ENCODE peak calls at places on chromosomes 11 and 22, in eight cellular contexts. One of them, this sample, is unnamed. For H3K4me1, the result is how much of the 10 kb centered on the place peaks cover.

GRCh38 chr11:128226106-128226716 is 361.1 kb downstream of the ETS1 start:
- DNase-seq in fibroblast of lung: no peak
- DNase-seq in neuronal stem cell: no peak
- DNase-seq in SJSA1: no peak
- DNase-seq in breast epithelium: no peak
- DNase-seq in CD8-positive, alpha-beta T cell: no peak
- DNase-seq in A549: no peak
- DNase-seq in A673: no peak
- DNase-seq in this sample: no peak

GRCh38 chr11:35478411-35479139 is 46.8 kb downstream of the PAMR1 start:
- DNase-seq in neuronal stem cell: no peak
- DNase-seq in SJSA1: no peak
- DNase-seq in A549: no peak
- DNase-seq in CD8-positive, alpha-beta T cell: no peak
- DNase-seq in A673: peak
- DNase-seq in breast epithelium: no peak
- DNase-seq in fibroblast of lung: peak
- DNase-seq in this sample: peak

GRCh38 chr22:43228330-43228729 is 41.4 kb upstream of the TTLL12 start:
- DNase-seq in SJSA1: peak
- DNase-seq in A673: peak
- DNase-seq in neuronal stem cell: no peak
- DNase-seq in fibroblast of lung: no peak
- DNase-seq in CD8-positive, alpha-beta T cell: peak
- DNase-seq in A549: peak
- DNase-seq in breast epithelium: no peak
- DNase-seq in this sample: no peak

GRCh38 chr11:125956371-125956770 is 10.5 kb downstream of the VSIG10L2 start:
- DNase-seq in breast epithelium: no peak
- DNase-seq in CD8-positive, alpha-beta T cell: no peak
- DNase-seq in fibroblast of lung: peak
- DNase-seq in A549: no peak
- DNase-seq in neuronal stem cell: no peak
- DNase-seq in A673: no peak
- DNase-seq in SJSA1: no peak
- DNase-seq in this sample: no peak

GRCh38 chr22:20117656-20118571 is 888 bp upstream of the TRMT2A start:
- DNase-seq in SJSA1: peak
- DNase-seq in fibroblast of lung: peak
- DNase-seq in CD8-positive, alpha-beta T cell: peak
- DNase-seq in breast epithelium: no peak
- DNase-seq in neuronal stem cell: no peak
- DNase-seq in A673: peak
- DNase-seq in A549: no peak
- DNase-seq in this sample: peak

GRCh38 chr11:91625495-91625894 is 599.1 kb upstream of the FAT3 start:
- DNase-seq in breast epithelium: no peak
- DNase-seq in neuronal stem cell: no peak
- DNase-seq in A549: no peak
- DNase-seq in A673: no peak
- DNase-seq in CD8-positive, alpha-beta T cell: no peak
- DNase-seq in fibroblast of lung: no peak
- DNase-seq in SJSA1: no peak
- DNase-seq in this sample: no peak

GRCh38 chr11:130162733-130163132 is 3.2 kb downstream of the ST14 start:
- DNase-seq in A549: no peak
- DNase-seq in neuronal stem cell: no peak
- DNase-seq in breast epithelium: no peak
- DNase-seq in SJSA1: no peak
- DNase-seq in CD8-positive, alpha-beta T cell: no peak
- DNase-seq in fibroblast of lung: no peak
- DNase-seq in A673: no peak
- DNase-seq in this sample: no peak

GRCh38 chr11:31582697-31583096 is 73.1 kb downstream of the ELP4 start:
- DNase-seq in fibroblast of lung: no peak
- DNase-seq in neuronal stem cell: no peak
- DNase-seq in breast epithelium: no peak
- DNase-seq in A549: no peak
- DNase-seq in A673: no peak
- DNase-seq in CD8-positive, alpha-beta T cell: no peak
- DNase-seq in SJSA1: no peak
- DNase-seq in this sample: no peak

GRCh38 chr22:29313126-29314071 is 2.1 kb downstream of the RASL10A start:
- DNase-seq in A549: peak
- DNase-seq in fibroblast of lung: no peak
- DNase-seq in breast epithelium: peak
- DNase-seq in neuronal stem cell: no peak
- DNase-seq in SJSA1: no peak
- DNase-seq in A673: no peak
- DNase-seq in CD8-positive, alpha-beta T cell: no peak
- DNase-seq in this sample: no peak

GRCh38 chr11:123511037-123511870 is 81.2 kb downstream of the GRAMD1B start:
- DNase-seq in fibroblast of lung: peak
- DNase-seq in neuronal stem cell: peak
- DNase-seq in SJSA1: peak
- DNase-seq in CD8-positive, alpha-beta T cell: peak
- DNase-seq in breast epithelium: peak
- DNase-seq in A549: peak
- DNase-seq in A673: peak
- DNase-seq in this sample: peak

GRCh38 chr11:43327987-43328386 is 16.2 kb downstream of the API5 start:
- DNase-seq in neuronal stem cell: no peak
- DNase-seq in breast epithelium: no peak
- DNase-seq in SJSA1: peak
- DNase-seq in A673: peak
- DNase-seq in A549: peak
- DNase-seq in CD8-positive, alpha-beta T cell: no peak
- DNase-seq in fibroblast of lung: peak
- DNase-seq in this sample: no peak

GRCh38 chr11:57474017-57474750 is 13.9 kb downstream of the RTN4RL2 start:
- DNase-seq in A549: no peak
- DNase-seq in A673: no peak
- DNase-seq in CD8-positive, alpha-beta T cell: peak
- DNase-seq in breast epithelium: no peak
- DNase-seq in fibroblast of lung: no peak
- DNase-seq in SJSA1: no peak
- DNase-seq in neuronal stem cell: no peak
- DNase-seq in this sample: no peak

GRCh38 chr22:38172489-38173155 is 9.0 kb downstream of the PLA2G6 start:
- DNase-seq in breast epithelium: peak
- DNase-seq in A549: no peak
- DNase-seq in fibroblast of lung: peak
- DNase-seq in SJSA1: peak
- DNase-seq in A673: no peak
- DNase-seq in neuronal stem cell: no peak
- DNase-seq in CD8-positive, alpha-beta T cell: peak
- DNase-seq in this sample: peak

GRCh38 chr11:665062-665706 is 28.1 kb downstream of the DRD4 start:
- DNase-seq in breast epithelium: no peak
- DNase-seq in CD8-positive, alpha-beta T cell: no peak
- DNase-seq in A673: peak
- DNase-seq in A549: no peak
- DNase-seq in fibroblast of lung: no peak
- DNase-seq in SJSA1: no peak
- DNase-seq in neuronal stem cell: no peak
- DNase-seq in this sample: no peak

GRCh38 chr11:2775083-2775625 is 75.4 kb upstream of the KCNQ1OT1 start:
- DNase-seq in neuronal stem cell: no peak
- DNase-seq in CD8-positive, alpha-beta T cell: no peak
- DNase-seq in A673: no peak
- DNase-seq in A549: no peak
- DNase-seq in breast epithelium: peak
- DNase-seq in fibroblast of lung: no peak
- DNase-seq in SJSA1: no peak
- DNase-seq in this sample: peak

GRCh38 chr11:129278586-129279319 is 86.6 kb upstream of the ARHGAP32 start:
- DNase-seq in CD8-positive, alpha-beta T cell: peak
- DNase-seq in neuronal stem cell: peak
- DNase-seq in SJSA1: no peak
- DNase-seq in A549: no peak
- DNase-seq in fibroblast of lung: no peak
- DNase-seq in breast epithelium: no peak
- DNase-seq in A673: peak
- DNase-seq in this sample: peak

GRCh38 chr11:8068605-8069221 is 12.3 kb upstream of the TUB start:
- DNase-seq in CD8-positive, alpha-beta T cell: no peak
- DNase-seq in SJSA1: peak
- DNase-seq in breast epithelium: no peak
- DNase-seq in fibroblast of lung: peak
- DNase-seq in A549: peak
- DNase-seq in A673: peak
- DNase-seq in neuronal stem cell: no peak
- DNase-seq in this sample: peak

GRCh38 chr11:112166561-112166960 is 611 bp upstream of the TEX12 start:
- DNase-seq in CD8-positive, alpha-beta T cell: no peak
- DNase-seq in neuronal stem cell: no peak
- DNase-seq in breast epithelium: no peak
- DNase-seq in A549: no peak
- DNase-seq in SJSA1: no peak
- DNase-seq in A673: peak
- DNase-seq in fibroblast of lung: peak
- DNase-seq in this sample: no peak

GRCh38 chr22:50267591-50268390 is 2.4 kb downstream of the MAPK11 start:
- DNase-seq in A673: peak
- DNase-seq in neuronal stem cell: no peak
- DNase-seq in SJSA1: no peak
- DNase-seq in breast epithelium: peak
- DNase-seq in A549: peak
- DNase-seq in fibroblast of lung: peak
- DNase-seq in CD8-positive, alpha-beta T cell: peak
- DNase-seq in this sample: no peak

GRCh38 chr22:35456757-35457156 is 56.8 kb downstream of the MCM5 start:
- DNase-seq in A549: no peak
- DNase-seq in A673: no peak
- DNase-seq in SJSA1: no peak
- DNase-seq in neuronal stem cell: no peak
- DNase-seq in CD8-positive, alpha-beta T cell: no peak
- DNase-seq in breast epithelium: no peak
- DNase-seq in fibroblast of lung: no peak
- DNase-seq in this sample: no peak

GRCh38 chr22:35457729-35458546 is 58.0 kb downstream of the MCM5 start:
- DNase-seq in A549: no peak
- DNase-seq in neuronal stem cell: no peak
- DNase-seq in CD8-positive, alpha-beta T cell: no peak
- DNase-seq in SJSA1: no peak
- DNase-seq in A673: no peak
- DNase-seq in fibroblast of lung: no peak
- DNase-seq in breast epithelium: no peak
- DNase-seq in this sample: no peak

GRCh38 chr22:35459423-35459894 is 59.5 kb downstream of the MCM5 start:
- DNase-seq in breast epithelium: no peak
- DNase-seq in SJSA1: no peak
- DNase-seq in neuronal stem cell: no peak
- DNase-seq in CD8-positive, alpha-beta T cell: no peak
- DNase-seq in A549: no peak
- DNase-seq in fibroblast of lung: no peak
- DNase-seq in A673: no peak
- DNase-seq in this sample: no peak

GRCh38 chr22:35460678-35461077 is 60.7 kb downstream of the MCM5 start:
- DNase-seq in fibroblast of lung: no peak
- DNase-seq in A549: no peak
- DNase-seq in breast epithelium: no peak
- DNase-seq in A673: no peak
- DNase-seq in neuronal stem cell: no peak
- DNase-seq in CD8-positive, alpha-beta T cell: no peak
- DNase-seq in SJSA1: no peak
- DNase-seq in this sample: no peak

GRCh38 chr22:35458547-35459422 is 58.8 kb downstream of the MCM5 start:
- DNase-seq in CD8-positive, alpha-beta T cell: no peak
- DNase-seq in neuronal stem cell: no peak
- DNase-seq in SJSA1: no peak
- DNase-seq in fibroblast of lung: no peak
- DNase-seq in A673: peak
- DNase-seq in breast epithelium: no peak
- DNase-seq in A549: no peak
- DNase-seq in this sample: no peak
- H3K4me3 ChIP-seq in CD8-positive, alpha-beta T cell: no peak
- H3K4me3 ChIP-seq in neuronal stem cell: no peak
- H3K4me3 ChIP-seq in SJSA1: no peak
- H3K4me3 ChIP-seq in fibroblast of lung: no peak
- H3K4me3 ChIP-seq in A673: no peak
- H3K4me3 ChIP-seq in breast epithelium: no peak
- H3K4me3 ChIP-seq in A549: no peak
- H3K4me3 ChIP-seq in this sample: no peak

DNA sequence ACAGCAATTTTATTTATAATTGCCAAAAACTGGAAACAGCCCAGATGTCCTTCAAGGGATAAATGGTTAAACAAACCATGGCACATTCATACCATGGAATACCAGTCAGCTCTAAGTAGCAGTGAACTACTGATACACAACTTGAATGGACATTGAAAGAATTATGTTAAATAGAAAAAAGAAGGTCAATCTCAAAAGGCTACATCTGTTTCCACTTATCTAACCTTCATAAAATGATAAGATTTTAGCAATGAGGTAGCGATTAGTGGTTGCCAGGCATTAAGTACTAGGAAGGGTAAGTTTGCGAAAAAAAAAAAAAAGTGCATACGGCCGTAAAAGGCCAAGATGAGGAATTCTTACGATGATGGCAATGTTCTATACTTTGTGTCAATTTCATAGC is 738.7 kb upstream of the ANO3 start:
- DNase-seq in neuronal stem cell: no peak
- DNase-seq in breast epithelium: no peak
- DNase-seq in A673: no peak
- DNase-seq in CD8-positive, alpha-beta T cell: no peak
- DNase-seq in fibroblast of lung: no peak
- DNase-seq in SJSA1: no peak
- DNase-seq in A549: no peak
- DNase-seq in this sample: no peak
- H3K4me1 ChIP-seq in neuronal stem cell: under half
- H3K4me1 ChIP-seq in breast epithelium: under half
- H3K4me1 ChIP-seq in A673: under half
- H3K4me1 ChIP-seq in CD8-positive, alpha-beta T cell: under half
- H3K4me1 ChIP-seq in fibroblast of lung: under half
- H3K4me1 ChIP-seq in SJSA1: under half
- H3K4me1 ChIP-seq in A549: under half
- H3K4me1 ChIP-seq in this sample: under half

GRCh38 chr11:62504158-62504973 is 42.2 kb downstream of the AHNAK start:
- DNase-seq in A549: no peak
- DNase-seq in CD8-positive, alpha-beta T cell: no peak
- DNase-seq in A673: no peak
- DNase-seq in fibroblast of lung: no peak
- DNase-seq in SJSA1: peak
- DNase-seq in breast epithelium: no peak
- DNase-seq in neuronal stem cell: peak
- DNase-seq in this sample: no peak
- H3K4me3 ChIP-seq in A549: no peak
- H3K4me3 ChIP-seq in CD8-positive, alpha-beta T cell: no peak
- H3K4me3 ChIP-seq in A673: no peak
- H3K4me3 ChIP-seq in fibroblast of lung: no peak
- H3K4me3 ChIP-seq in SJSA1: no peak
- H3K4me3 ChIP-seq in breast epithelium: no peak
- H3K4me3 ChIP-seq in neuronal stem cell: no peak
- H3K4me3 ChIP-seq in this sample: no peak

DNA sequence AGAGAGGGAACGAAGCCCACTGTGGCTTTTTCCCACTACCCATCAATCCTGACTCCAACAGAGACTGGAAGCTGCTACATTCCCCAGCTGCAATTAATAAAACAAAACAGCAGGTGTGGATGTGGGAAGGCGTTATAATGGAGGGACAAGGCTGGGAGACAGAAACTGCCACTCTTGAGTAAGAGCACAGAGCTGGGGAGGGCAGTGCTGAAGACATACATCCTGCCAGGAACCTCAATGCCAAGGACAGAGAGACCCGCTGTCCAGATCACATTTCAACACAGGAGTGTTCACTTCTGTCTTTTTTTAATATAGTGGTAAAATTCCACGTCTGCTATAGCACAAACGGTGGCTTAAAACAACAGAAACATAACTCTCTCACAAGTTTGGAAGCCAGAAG is 94.5 kb downstream of the LARGE1 start:
- DNase-seq in A673: no peak
- DNase-seq in breast epithelium: no peak
- DNase-seq in fibroblast of lung: no peak
- DNase-seq in A549: no peak
- DNase-seq in SJSA1: no peak
- DNase-seq in neuronal stem cell: no peak
- DNase-seq in CD8-positive, alpha-beta T cell: no peak
- DNase-seq in this sample: no peak
- H3K4me1 ChIP-seq in A673: under half
- H3K4me1 ChIP-seq in breast epithelium: under half
- H3K4me1 ChIP-seq in fibroblast of lung: under half
- H3K4me1 ChIP-seq in A549: under half
- H3K4me1 ChIP-seq in SJSA1: under half
- H3K4me1 ChIP-seq in neuronal stem cell: under half
- H3K4me1 ChIP-seq in CD8-positive, alpha-beta T cell: under half
- H3K4me1 ChIP-seq in this sample: under half

This sample was measured in pancreas.